ENCODE peak calls at places on chromosomes 3 and 15, in four cellular contexts. One of them, this sample, is unnamed.

GRCh38 chr3:41681479-41681878 is 280.4 kb downstream of the ULK4 start:
- DNase-seq in cardiac muscle cell: peak; percentile 95
- DNase-seq in CD8-positive, alpha-beta T cell: no peak
- DNase-seq in body of pancreas: no peak
- DNase-seq in this sample: no peak

GRCh38 chr3:78604328-78604727 is 1163.5 kb downstream of the ROBO1 start:
- DNase-seq in body of pancreas: no peak
- DNase-seq in cardiac muscle cell: peak; percentile 86
- DNase-seq in CD8-positive, alpha-beta T cell: no peak
- DNase-seq in this sample: no peak

GRCh38 chr15:71271327-71271726 is 156.1 kb downstream of the THSD4 start:
- DNase-seq in body of pancreas: no peak
- DNase-seq in CD8-positive, alpha-beta T cell: no peak
- DNase-seq in cardiac muscle cell: no peak
- DNase-seq in this sample: no peak

GRCh38 chr3:165749817-165750216 is 87.4 kb downstream of the BCHE start:
- DNase-seq in body of pancreas: no peak
- DNase-seq in cardiac muscle cell: no peak
- DNase-seq in CD8-positive, alpha-beta T cell: no peak
- DNase-seq in this sample: no peak

GRCh38 chr3:5252111-5252510 is 64.6 kb downstream of the EDEM1 start:
- DNase-seq in cardiac muscle cell: no peak
- DNase-seq in CD8-positive, alpha-beta T cell: no peak
- DNase-seq in body of pancreas: no peak
- DNase-seq in this sample: no peak

GRCh38 chr3:15822281-15822680 is 24.5 kb upstream of the ANKRD28 start:
- DNase-seq in cardiac muscle cell: no peak
- DNase-seq in body of pancreas: no peak
- DNase-seq in CD8-positive, alpha-beta T cell: no peak
- DNase-seq in this sample: no peak

GRCh38 chr3:183698760-183699159 is 1.2 kb downstream of the YEATS2 start:
- DNase-seq in cardiac muscle cell: peak; percentile 47
- DNase-seq in CD8-positive, alpha-beta T cell: no peak
- DNase-seq in body of pancreas: no peak
- DNase-seq in this sample: no peak

GRCh38 chr15:100844167-100844566 is 35.5 kb upstream of the ALDH1A3 start:
- DNase-seq in CD8-positive, alpha-beta T cell: no peak
- DNase-seq in body of pancreas: no peak
- DNase-seq in cardiac muscle cell: no peak
- DNase-seq in this sample: no peak

GRCh38 chr3:27721717-27722564 is at the start of gene EOMES:
- DNase-seq in cardiac muscle cell: peak; percentile 43
- DNase-seq in CD8-positive, alpha-beta T cell: peak; percentile 66
- DNase-seq in body of pancreas: peak; percentile 31
- DNase-seq in this sample: no peak

GRCh38 chr3:140753865-140754754 is 76.2 kb downstream of the TRIM42 start:
- DNase-seq in CD8-positive, alpha-beta T cell: no peak
- DNase-seq in body of pancreas: no peak
- DNase-seq in cardiac muscle cell: no peak
- DNase-seq in this sample: no peak
- TF ChIP-seq CTCF in CD8-positive, alpha-beta T cell: no peak
- TF ChIP-seq CTCF in body of pancreas: no peak
- TF ChIP-seq CTCF in cardiac muscle cell: no peak
- TF ChIP-seq CTCF in this sample: no peak

GRCh38 chr3:99641480-99641879 is 3.1 kb downstream of the COL8A1 start:
- DNase-seq in body of pancreas: no peak
- DNase-seq in cardiac muscle cell: no peak
- DNase-seq in CD8-positive, alpha-beta T cell: no peak
- DNase-seq in this sample: no peak
- H3K4me3 ChIP-seq in body of pancreas: no peak overlapping the region
- H3K4me3 ChIP-seq in cardiac muscle cell: no peak overlapping the region
- H3K4me3 ChIP-seq in CD8-positive, alpha-beta T cell: no peak overlapping the region
- H3K4me3 ChIP-seq in this sample: no peak overlapping the region

GRCh38 chr15:81939604-81940440 is 106.0 kb downstream of the MEX3B start:
- DNase-seq in cardiac muscle cell: peak; percentile 56
- DNase-seq in body of pancreas: no peak
- DNase-seq in CD8-positive, alpha-beta T cell: no peak
- DNase-seq in this sample: peak; percentile 33
- TF ChIP-seq CTCF in cardiac muscle cell: peak; percentile 61
- TF ChIP-seq CTCF in body of pancreas: peak; percentile 50
- TF ChIP-seq CTCF in CD8-positive, alpha-beta T cell: peak; percentile 56
- TF ChIP-seq CTCF in this sample: peak; percentile 83

GRCh38 chr3:197583371-197583770 is 27.6 kb upstream of the BDH1 start:
- DNase-seq in body of pancreas: no peak
- DNase-seq in cardiac muscle cell: no peak
- DNase-seq in CD8-positive, alpha-beta T cell: no peak
- DNase-seq in this sample: no peak
- H3K4me3 ChIP-seq in body of pancreas: no peak overlapping the region
- H3K4me3 ChIP-seq in cardiac muscle cell: no peak overlapping the region
- H3K4me3 ChIP-seq in CD8-positive, alpha-beta T cell: no peak overlapping the region
- H3K4me3 ChIP-seq in this sample: no peak overlapping the region

GRCh38 chr3:12753275-12754028 is 5.6 kb downstream of the TMEM40 start:
- DNase-seq in CD8-positive, alpha-beta T cell: no peak
- DNase-seq in body of pancreas: no peak
- DNase-seq in cardiac muscle cell: no peak
- DNase-seq in this sample: no peak
- TF ChIP-seq CTCF in CD8-positive, alpha-beta T cell: no peak
- TF ChIP-seq CTCF in body of pancreas: no peak
- TF ChIP-seq CTCF in cardiac muscle cell: no peak
- TF ChIP-seq CTCF in this sample: no peak

DNA sequence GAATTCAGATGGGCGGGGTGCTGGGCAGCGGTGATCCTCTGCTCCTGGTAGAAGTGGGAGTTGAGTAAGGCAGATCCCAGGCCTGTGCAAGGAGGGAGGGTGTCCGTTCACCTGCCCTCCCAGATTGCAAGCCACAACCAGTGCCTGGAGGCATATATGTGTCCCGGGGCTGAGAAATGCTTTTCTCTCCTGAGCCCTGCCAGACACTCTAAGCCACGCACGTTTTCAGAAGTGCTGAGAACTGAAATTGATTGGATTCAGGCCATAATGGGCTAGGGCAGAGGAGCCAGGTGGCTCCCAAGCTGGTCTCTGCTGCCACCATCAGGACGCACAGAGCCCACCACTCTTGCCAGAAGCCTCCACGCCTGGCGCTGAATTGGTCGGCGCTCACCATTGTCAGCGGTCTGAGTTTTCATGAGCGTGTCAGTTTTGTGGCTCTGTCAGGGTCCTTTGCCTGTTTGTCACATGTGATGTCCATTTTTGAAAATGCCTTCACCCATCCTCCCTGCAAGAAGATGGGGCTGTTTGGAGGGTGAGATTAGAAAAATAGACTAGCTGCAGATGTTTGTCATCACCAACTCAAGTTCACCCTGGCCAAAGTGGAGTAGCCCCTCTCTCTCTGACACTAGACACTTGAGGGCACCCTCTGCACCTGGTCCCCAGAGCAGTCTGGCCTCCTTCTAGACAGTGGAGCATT is 15.4 kb upstream of the BFSP2 start:
- DNase-seq in body of pancreas: peak; percentile 70
- DNase-seq in CD8-positive, alpha-beta T cell: no peak
- DNase-seq in cardiac muscle cell: peak; percentile 77
- DNase-seq in this sample: peak; percentile 35
- H3K4me3 ChIP-seq in body of pancreas: no peak overlapping the region
- H3K4me3 ChIP-seq in CD8-positive, alpha-beta T cell: no peak overlapping the region
- H3K4me3 ChIP-seq in cardiac muscle cell: no peak overlapping the region
- H3K4me3 ChIP-seq in this sample: no peak overlapping the region

DNA sequence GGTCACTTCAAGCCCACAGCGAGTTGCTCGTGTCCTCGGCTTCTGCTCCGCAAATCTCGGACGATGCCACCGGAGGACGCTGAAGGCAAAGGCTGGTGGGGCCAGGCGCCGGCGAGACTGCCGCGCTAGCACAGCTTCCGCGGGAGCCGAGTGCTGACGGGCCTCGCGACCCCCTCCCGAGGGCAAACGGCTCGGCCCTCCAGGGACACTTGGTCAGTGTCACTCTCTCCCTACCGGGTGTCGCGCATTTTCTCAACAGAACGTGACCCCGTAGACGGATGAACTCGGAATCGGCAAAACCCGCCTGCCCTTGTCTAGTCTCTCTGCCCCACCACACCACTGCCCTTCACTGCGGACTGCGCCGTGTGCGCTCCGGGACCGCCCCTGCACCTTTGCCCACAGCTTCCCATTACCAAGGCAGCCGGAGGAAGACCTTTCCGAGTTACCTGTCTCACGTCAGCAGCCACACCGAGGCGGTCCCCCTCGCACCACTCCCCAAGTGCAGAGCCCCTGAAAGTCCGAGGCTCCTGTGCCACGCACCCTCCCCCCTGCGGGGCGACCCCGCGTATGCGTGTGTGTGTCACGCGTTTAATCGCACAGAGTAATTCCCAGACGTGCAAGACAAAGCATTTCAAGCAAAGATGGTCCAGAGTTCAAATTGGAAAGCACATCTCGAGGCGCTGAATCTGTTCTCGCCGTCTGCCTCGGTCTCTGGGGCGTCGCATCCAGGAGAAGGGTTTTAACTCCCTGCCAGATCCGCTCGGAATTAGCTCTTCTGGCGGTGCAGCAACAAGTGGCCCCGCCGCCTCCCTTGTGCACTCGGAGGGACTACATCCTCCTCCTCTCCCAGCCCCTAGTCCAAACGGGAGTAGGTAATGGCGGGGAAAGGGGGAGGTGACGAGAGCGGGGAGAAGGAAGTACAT is 245.0 kb upstream of the TOPAZ1 start:
- DNase-seq in CD8-positive, alpha-beta T cell: no peak
- DNase-seq in body of pancreas: peak; percentile 35
- DNase-seq in cardiac muscle cell: peak; percentile 29
- DNase-seq in this sample: no peak
- TF ChIP-seq CTCF in CD8-positive, alpha-beta T cell: no peak
- TF ChIP-seq CTCF in body of pancreas: no peak
- TF ChIP-seq CTCF in cardiac muscle cell: no peak
- TF ChIP-seq CTCF in this sample: peak; percentile 55

GRCh38 chr15:65777053-65777452 is 15.0 kb downstream of the DENND4A start:
- DNase-seq in cardiac muscle cell: no peak
- DNase-seq in CD8-positive, alpha-beta T cell: no peak
- DNase-seq in body of pancreas: no peak
- DNase-seq in this sample: no peak

GRCh38 chr15:65772909-65773308 is 19.2 kb downstream of the DENND4A start:
- DNase-seq in cardiac muscle cell: no peak
- DNase-seq in CD8-positive, alpha-beta T cell: no peak
- DNase-seq in body of pancreas: no peak
- DNase-seq in this sample: no peak

GRCh38 chr15:65773386-65774111 is 18.5 kb downstream of the DENND4A start:
- DNase-seq in body of pancreas: no peak
- DNase-seq in CD8-positive, alpha-beta T cell: no peak
- DNase-seq in cardiac muscle cell: no peak
- DNase-seq in this sample: no peak

GRCh38 chr15:65782096-65782495 is 10.0 kb downstream of the DENND4A start:
- DNase-seq in body of pancreas: no peak
- DNase-seq in CD8-positive, alpha-beta T cell: no peak
- DNase-seq in cardiac muscle cell: no peak
- DNase-seq in this sample: no peak

DNA sequence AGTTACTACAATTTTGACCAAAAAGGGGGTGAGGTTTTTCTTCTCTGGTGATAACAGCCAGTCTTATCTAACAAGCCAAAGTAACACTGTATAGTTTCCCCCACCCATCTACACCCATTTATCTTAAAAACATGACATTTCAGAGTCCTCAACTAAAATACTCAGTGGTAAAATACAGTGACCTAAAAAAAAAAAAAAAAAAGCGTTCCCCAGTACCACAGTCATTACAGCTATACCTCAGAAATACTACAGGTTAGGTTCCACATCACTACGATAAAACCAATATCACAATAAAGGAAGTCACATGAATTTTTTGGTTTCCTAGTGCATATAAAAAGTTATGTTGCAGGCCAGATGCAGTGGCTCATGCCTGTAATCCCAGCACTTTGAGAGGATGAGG is 13.8 kb downstream of the DENND4A start:
- DNase-seq in CD8-positive, alpha-beta T cell: no peak
- DNase-seq in body of pancreas: no peak
- DNase-seq in cardiac muscle cell: no peak
- DNase-seq in this sample: no peak
- H3K4me3 ChIP-seq in CD8-positive, alpha-beta T cell: no peak overlapping the region
- H3K4me3 ChIP-seq in body of pancreas: no peak overlapping the region
- H3K4me3 ChIP-seq in cardiac muscle cell: no peak overlapping the region
- H3K4me3 ChIP-seq in this sample: no peak overlapping the region